ENCODE peak calls at places on chromosomes 7 and 10, in four cellular contexts. One of them, this sample, is unnamed. For H3K4me1, the result is how much of the 10 kb centered on the place peaks cover.

GRCh38 chr7:148701414-148701813 is 2.7 kb downstream of the CUL1 start:
- DNase-seq in ovary: no peak
- DNase-seq in GM23248: peak
- DNase-seq in pancreas: no peak
- DNase-seq in this sample: no peak

GRCh38 chr10:128220011-128220410 is 93.8 kb upstream of the MKI67 start:
- DNase-seq in ovary: no peak
- DNase-seq in GM23248: no peak
- DNase-seq in pancreas: no peak
- DNase-seq in this sample: no peak

GRCh38 chr10:101050206-101051069 is 11.4 kb upstream of the KAZALD1 start:
- DNase-seq in ovary: peak
- DNase-seq in GM23248: peak
- DNase-seq in pancreas: peak
- DNase-seq in this sample: no peak

GRCh38 chr7:122752583-122752982 is 49.9 kb upstream of the RNF148 start:
- DNase-seq in ovary: no peak
- DNase-seq in GM23248: no peak
- DNase-seq in pancreas: no peak
- DNase-seq in this sample: no peak

GRCh38 chr7:158582089-158582456 is 5.5 kb downstream of the PTPRN2 start:
- DNase-seq in ovary: no peak
- DNase-seq in GM23248: no peak
- DNase-seq in pancreas: peak
- DNase-seq in this sample: no peak

GRCh38 chr7:138097064-138097741 is 20.9 kb downstream of the AKR1D1 start:
- DNase-seq in ovary: no peak
- DNase-seq in GM23248: peak
- DNase-seq in pancreas: peak
- DNase-seq in this sample: peak

GRCh38 chr10:85124592-85124991 is 796.2 kb downstream of the CCSER2 start:
- DNase-seq in ovary: no peak
- DNase-seq in GM23248: no peak
- DNase-seq in pancreas: peak
- DNase-seq in this sample: no peak

GRCh38 chr7:22173884-22174573 is 182.9 kb downstream of the RAPGEF5 start:
- DNase-seq in ovary: no peak
- DNase-seq in GM23248: no peak
- DNase-seq in pancreas: no peak
- DNase-seq in this sample: no peak

GRCh38 chr10:118956253-118957140 is 73.0 kb upstream of the NANOS1 start:
- DNase-seq in ovary: no peak
- DNase-seq in GM23248: no peak
- DNase-seq in pancreas: no peak
- DNase-seq in this sample: no peak

GRCh38 chr7:108326938-108327337 is 129.3 kb downstream of the NRCAM start:
- DNase-seq in ovary: no peak
- DNase-seq in GM23248: no peak
- DNase-seq in pancreas: no peak
- DNase-seq in this sample: no peak

GRCh38 chr7:114806590-114807167 is 115.2 kb upstream of the MDFIC start:
- DNase-seq in ovary: no peak
- DNase-seq in GM23248: no peak
- DNase-seq in pancreas: peak
- DNase-seq in this sample: peak

GRCh38 chr10:1153805-1154351 is 97.7 kb downstream of the WDR37 start:
- DNase-seq in ovary: no peak
- DNase-seq in GM23248: no peak
- DNase-seq in pancreas: no peak
- DNase-seq in this sample: no peak

GRCh38 chr7:128937647-128938523 is at the start of gene IRF5:
- DNase-seq in ovary: no peak
- DNase-seq in GM23248: peak
- DNase-seq in pancreas: peak
- DNase-seq in this sample: no peak

GRCh38 chr10:33139191-33139646 is 181.2 kb upstream of the ITGB1 start:
- DNase-seq in ovary: no peak
- DNase-seq in GM23248: no peak
- DNase-seq in pancreas: no peak
- DNase-seq in this sample: no peak

GRCh38 chr10:79057481-79058275 is 11.1 kb upstream of the ZMIZ1 start:
- DNase-seq in ovary: no peak
- DNase-seq in GM23248: no peak
- DNase-seq in pancreas: peak
- DNase-seq in this sample: no peak

GRCh38 chr10:24756283-24756682 is 32.6 kb upstream of the ARHGAP21 start:
- DNase-seq in ovary: no peak
- DNase-seq in GM23248: no peak
- DNase-seq in pancreas: no peak
- DNase-seq in this sample: no peak

GRCh38 chr10:4034907-4035581 is 250.0 kb upstream of the KLF6 start:
- DNase-seq in ovary: no peak
- DNase-seq in GM23248: peak
- DNase-seq in pancreas: no peak
- DNase-seq in this sample: no peak

GRCh38 chr10:49442863-49443262 is 47.0 kb upstream of the DRGX start:
- DNase-seq in ovary: no peak
- DNase-seq in GM23248: no peak
- DNase-seq in pancreas: no peak
- DNase-seq in this sample: no peak

GRCh38 chr10:51302316-51302715 is 228.0 kb downstream of the PRKG1 start:
- DNase-seq in ovary: no peak
- DNase-seq in GM23248: peak
- DNase-seq in pancreas: no peak
- DNase-seq in this sample: no peak

GRCh38 chr7:77353407-77353721 is 62.8 kb downstream of the GSAP start:
- DNase-seq in ovary: no peak
- DNase-seq in GM23248: no peak
- DNase-seq in pancreas: no peak
- DNase-seq in this sample: peak

GRCh38 chr10:43793714-43794113 is 145.0 kb upstream of the ZNF32 start:
- DNase-seq in ovary: no peak
- DNase-seq in GM23248: peak
- DNase-seq in pancreas: no peak
- DNase-seq in this sample: peak

GRCh38 chr7:114889646-114890285 is 32.1 kb upstream of the MDFIC start:
- DNase-seq in ovary: no peak
- DNase-seq in GM23248: peak
- DNase-seq in pancreas: no peak
- DNase-seq in this sample: peak

GRCh38 chr10:63201118-63201517 is 68.0 kb downstream of the NRBF2 start:
- DNase-seq in ovary: no peak
- DNase-seq in GM23248: no peak
- DNase-seq in pancreas: no peak
- DNase-seq in this sample: no peak

GRCh38 chr7:18874875-18875274 is 242.6 kb downstream of the TWIST1 start:
- DNase-seq in ovary: no peak
- DNase-seq in GM23248: no peak
- DNase-seq in pancreas: no peak
- DNase-seq in this sample: no peak

GRCh38 chr7:158277219-158278141 is 310.1 kb downstream of the PTPRN2 start:
- DNase-seq in ovary: no peak
- DNase-seq in GM23248: no peak
- DNase-seq in pancreas: no peak
- DNase-seq in this sample: no peak

GRCh38 chr7:131003634-131004033 is 269.6 kb upstream of the KLF14 start:
- DNase-seq in ovary: no peak
- DNase-seq in GM23248: no peak
- DNase-seq in pancreas: no peak
- DNase-seq in this sample: no peak

GRCh38 chr10:132626761-132627735 is 89.5 kb downstream of the INPP5A start:
- DNase-seq in ovary: peak
- DNase-seq in GM23248: no peak
- DNase-seq in pancreas: no peak
- DNase-seq in this sample: no peak

GRCh38 chr7:11185179-11185578 is 211.5 kb downstream of the PHF14 start:
- DNase-seq in ovary: no peak
- DNase-seq in GM23248: peak
- DNase-seq in pancreas: no peak
- DNase-seq in this sample: peak

GRCh38 chr10:68550747-68551411 is 9.3 kb upstream of the TET1 start:
- DNase-seq in ovary: no peak
- DNase-seq in GM23248: peak
- DNase-seq in pancreas: peak
- DNase-seq in this sample: peak

GRCh38 chr7:44184221-44184873 is 4.9 kb downstream of the GCK start:
- DNase-seq in ovary: no peak
- DNase-seq in GM23248: peak
- DNase-seq in pancreas: no peak
- DNase-seq in this sample: peak

GRCh38 chr7:33901847-33902246 is 3.5 kb upstream of the BMPER start:
- DNase-seq in ovary: no peak
- DNase-seq in GM23248: no peak
- DNase-seq in pancreas: no peak
- DNase-seq in this sample: no peak

GRCh38 chr10:77605466-77605865 is 32.1 kb downstream of the KCNMA1 start:
- DNase-seq in ovary: no peak
- DNase-seq in GM23248: peak
- DNase-seq in pancreas: no peak
- DNase-seq in this sample: no peak

GRCh38 chr10:103277713-103278299 is 868 bp downstream of the INA start:
- DNase-seq in ovary: no peak
- DNase-seq in GM23248: no peak
- DNase-seq in pancreas: no peak
- DNase-seq in this sample: no peak

GRCh38 chr10:121137533-121137932 is 286.4 kb downstream of the WDR11 start:
- DNase-seq in ovary: no peak
- DNase-seq in GM23248: no peak
- DNase-seq in pancreas: no peak
- DNase-seq in this sample: no peak

GRCh38 chr10:93921338-93921737 is 27.6 kb downstream of the SLC35G1 start:
- DNase-seq in ovary: no peak
- DNase-seq in GM23248: no peak
- DNase-seq in pancreas: no peak
- DNase-seq in this sample: no peak

GRCh38 chr7:26363465-26363864 is 71.8 kb downstream of the SNX10 start:
- DNase-seq in ovary: no peak
- DNase-seq in GM23248: no peak
- DNase-seq in pancreas: no peak
- DNase-seq in this sample: no peak

GRCh38 chr7:108093903-108094302 is 36.3 kb downstream of the LAMB4 start:
- DNase-seq in ovary: no peak
- DNase-seq in GM23248: peak
- DNase-seq in pancreas: no peak
- DNase-seq in this sample: peak

GRCh38 chr10:125054664-125055273 is 105.6 kb downstream of the CTBP2 start:
- DNase-seq in ovary: no peak
- DNase-seq in GM23248: no peak
- DNase-seq in pancreas: no peak
- DNase-seq in this sample: no peak
- H3K4me1 ChIP-seq in ovary: half or more
- H3K4me1 ChIP-seq in GM23248: under half
- H3K4me1 ChIP-seq in pancreas: under half
- H3K4me1 ChIP-seq in this sample: under half

DNA sequence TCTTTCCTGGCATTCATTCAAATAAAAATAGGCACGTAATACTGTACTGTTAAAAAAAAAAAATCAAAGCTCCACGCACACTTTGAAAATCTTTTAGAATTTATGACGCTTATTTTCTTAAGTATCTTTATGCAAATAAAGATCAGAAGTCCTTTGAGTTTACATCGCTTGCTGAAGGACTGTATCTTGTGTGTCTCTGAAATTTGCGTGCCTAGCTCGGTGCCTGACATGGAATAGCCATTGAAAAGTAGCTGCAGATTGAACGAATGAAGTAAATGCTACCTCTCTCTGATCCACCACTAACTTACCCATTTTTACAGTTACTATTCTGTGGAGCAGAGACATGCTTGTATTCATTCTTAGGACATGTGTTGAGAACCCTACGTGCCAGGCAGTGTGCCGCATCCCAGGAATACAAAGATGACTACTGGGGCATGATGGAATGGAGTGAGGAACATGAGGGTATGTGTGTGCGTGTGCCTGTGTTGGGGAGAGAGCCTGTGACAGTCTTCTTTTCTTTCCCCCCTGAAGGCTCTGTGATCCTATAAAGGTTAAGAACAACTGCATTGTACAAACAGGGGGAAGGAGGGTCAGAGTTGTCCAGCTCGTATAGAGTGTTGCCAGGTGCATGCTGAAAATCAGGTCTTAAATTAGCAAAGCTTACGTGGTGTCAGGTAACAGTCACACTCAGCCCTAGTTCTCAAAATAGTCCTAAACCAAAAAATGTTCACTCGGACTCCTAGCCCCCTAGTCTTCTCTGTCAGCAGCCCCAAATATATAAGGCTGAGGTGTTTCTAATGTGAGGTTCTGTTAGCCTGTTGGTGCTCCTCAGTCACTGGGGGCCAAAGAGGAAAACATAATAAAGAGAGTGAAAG is 161.8 kb downstream of the CELF2 start:
- DNase-seq in ovary: no peak
- DNase-seq in GM23248: no peak
- DNase-seq in pancreas: no peak
- DNase-seq in this sample: no peak
- H3K4me1 ChIP-seq in ovary: under half
- H3K4me1 ChIP-seq in GM23248: under half
- H3K4me1 ChIP-seq in pancreas: under half
- H3K4me1 ChIP-seq in this sample: under half

DNA sequence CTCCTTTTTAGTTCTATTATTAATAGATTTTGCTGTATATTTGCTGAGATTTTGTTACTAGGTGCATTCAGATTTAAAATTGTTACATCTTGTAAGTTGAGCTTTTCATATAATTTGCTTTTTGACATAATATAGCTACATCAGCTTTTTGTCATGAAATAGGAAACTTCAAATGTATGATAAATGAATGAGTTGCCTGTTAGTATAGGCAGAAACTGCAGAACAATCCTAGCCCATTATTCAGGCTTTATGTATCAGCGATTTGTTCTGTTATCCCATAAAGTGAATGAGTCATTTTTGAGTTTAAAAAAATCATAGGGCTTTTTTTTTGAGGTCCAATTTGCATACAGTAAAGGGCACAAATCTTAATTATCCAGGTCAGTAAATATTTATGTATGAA is 11.6 kb downstream of the SGPL1 start:
- DNase-seq in ovary: no peak
- DNase-seq in GM23248: peak
- DNase-seq in pancreas: no peak
- DNase-seq in this sample: peak
- H3K4me1 ChIP-seq in ovary: under half
- H3K4me1 ChIP-seq in GM23248: under half
- H3K4me1 ChIP-seq in pancreas: under half
- H3K4me1 ChIP-seq in this sample: under half

DNA sequence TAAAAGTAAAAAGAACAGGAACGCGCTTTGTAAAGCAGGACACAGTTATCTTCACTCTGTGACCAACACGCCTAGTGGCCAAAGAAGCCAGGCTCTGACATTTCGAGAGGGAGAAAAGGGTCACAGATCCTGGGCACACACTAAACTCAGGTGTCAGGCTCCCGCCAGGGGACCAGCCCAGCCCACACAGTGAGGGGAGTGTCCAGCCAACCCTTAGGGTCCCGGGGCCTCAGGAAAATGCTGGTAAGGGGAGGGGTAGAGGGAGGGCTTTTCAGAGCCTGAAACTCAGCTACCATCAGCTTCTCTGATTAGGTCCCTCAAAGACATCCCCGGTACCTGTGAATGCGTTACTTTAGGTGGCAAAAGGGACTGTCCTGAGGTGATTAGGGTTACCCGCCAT is 16.6 kb downstream of the ANXA11 start:
- DNase-seq in ovary: no peak
- DNase-seq in GM23248: no peak
- DNase-seq in pancreas: no peak
- DNase-seq in this sample: no peak
- H3K4me1 ChIP-seq in ovary: under half
- H3K4me1 ChIP-seq in GM23248: under half
- H3K4me1 ChIP-seq in pancreas: under half
- H3K4me1 ChIP-seq in this sample: under half

This sample was measured in astrocyte.